ENCODE peak calls at places on chromosomes 11 and 22, in six cellular contexts. L is GM04504; Z is RWPE1; D is psoas muscle; V is naive B cell; C is stimulated activated CD8-positive, alpha-beta memory T cell treated with anti-CD3 and anti-CD28 coated beads, Interleukin-7, amount 100 ng/mL, for 1 hour. M is an unnamed sample.

GRCh38 chr11:118126082-118126838 is 26.4 kb downstream of the SCN4B start:
- DNase-seq in L (no peak), Z (peak; percentile 34), D (no peak), V (no peak), C (no peak), M (no peak)

GRCh38 chr11:126162286-126163030 is 49.0 kb downstream of the RPUSD4 start:
- DNase-seq in L (no peak), Z (no peak), D (no peak), V (no peak), C (no peak), M (no peak)

GRCh38 chr22:29765905-29766631 is 739 bp downstream of the ZMAT5 start:
- DNase-seq in L (no peak), Z (no peak), D (no peak), V (peak; percentile 17), C (no peak), M (no peak)

GRCh38 chr11:108616549-108616948 is 23.0 kb upstream of the EXPH5 start:
- DNase-seq in L (peak; percentile 62), Z (peak; percentile 95), D (no peak), V (no peak), C (no peak), M (no peak)

GRCh38 chr22:35987487-35987886 is 41.1 kb downstream of the RBFOX2 start:
- DNase-seq in L (no peak), Z (no peak), D (no peak), V (no peak), C (no peak), M (no peak)

GRCh38 chr11:102940714-102941588 is 14.6 kb downstream of the MMP13 start:
- DNase-seq in L (peak; percentile 45), Z (peak; percentile 72), D (no peak), V (peak; percentile 23), C (no peak), M (no peak)

GRCh38 chr11:3855808-3856491 is 486 bp downstream of the STIM1 start:
- DNase-seq in L (no peak), Z (no peak), D (peak; percentile 87), V (peak; percentile 65), C (no peak), M (peak; percentile 61)

GRCh38 chr11:31805629-31806185 is 5.4 kb downstream of the PAX6 start:
- DNase-seq in L (no peak), Z (no peak), D (no peak), V (no peak), C (no peak), M (no peak)

GRCh38 chr11:72680624-72681158 is 6.5 kb upstream of the PDE2A start:
- DNase-seq in L (no peak), Z (no peak), D (no peak), V (no peak), C (no peak), M (no peak)

GRCh38 chr11:119421941-119422504 is 949 bp downstream of the THY1 start:
- DNase-seq in L (no peak), Z (no peak), D (no peak), V (no peak), C (no peak), M (no peak)

GRCh38 chr11:110772863-110773262 is 60.6 kb upstream of the ARHGAP20 start:
- DNase-seq in L (no peak), Z (no peak), D (no peak), V (no peak), C (no peak), M (no peak)

GRCh38 chr11:2517386-2518064 is 72.7 kb downstream of the KCNQ1 start:
- DNase-seq in L (no peak), Z (no peak), D (no peak), V (no peak), C (no peak), M (no peak)

GRCh38 chr11:117931971-117932370 is 2.8 kb upstream of the TMPRSS13 start:
- DNase-seq in L (no peak), Z (no peak), D (no peak), V (no peak), C (no peak), M (no peak)

GRCh38 chr11:10450451-10451398 is 4.3 kb upstream of the AMPD3 start:
- DNase-seq in L (no peak), Z (peak; percentile 54), D (peak; percentile 60), V (peak; percentile 62), C (no peak), M (no peak)

GRCh38 chr11:86018249-86018648 is 50.6 kb downstream of the PICALM start:
- DNase-seq in L (no peak), Z (no peak), D (no peak), V (no peak), C (no peak), M (no peak)

GRCh38 chr22:49436056-49436455 is 391.6 kb downstream of the BRD1 start:
- DNase-seq in L (no peak), Z (no peak), D (no peak), V (no peak), C (no peak), M (no peak)

GRCh38 chr11:17921620-17922473 is 91.0 kb downstream of the SERGEF start:
- DNase-seq in L (no peak), Z (no peak), D (peak; percentile 50), V (no peak), C (no peak), M (no peak)

GRCh38 chr11:945986-946385 is 20.3 kb downstream of the AP2A2 start:
- DNase-seq in L (no peak), Z (no peak), D (no peak), V (no peak), C (no peak), M (no peak)

M was measured in heart right ventricle.